ENCODE peak calls at places on chromosomes 7 and 10, in six cellular contexts. One of them, this sample, is unnamed.

GRCh38 chr10:114825513-114826253 is 4.1 kb downstream of the FHIP2A start:
- DNase-seq in hepatocyte: peak; percentile 11
- DNase-seq in RWPE1: no peak
- DNase-seq in stimulated activated CD8-positive, alpha-beta memory T cell treated with anti-CD3 and anti-CD28 coated beads, Interleukin-15, amount 100 ng/mL, for 1 hour: no peak
- DNase-seq in NCI-H2029 treated with DMSO at 0.1 percent for 48 hours: no peak
- DNase-seq in HT1080: peak; percentile 58
- DNase-seq in this sample: no peak

GRCh38 chr7:111903797-111904196 is 302.4 kb downstream of the DOCK4 start:
- DNase-seq in hepatocyte: peak; percentile 49
- DNase-seq in RWPE1: peak; percentile 72
- DNase-seq in stimulated activated CD8-positive, alpha-beta memory T cell treated with anti-CD3 and anti-CD28 coated beads, Interleukin-15, amount 100 ng/mL, for 1 hour: no peak
- DNase-seq in NCI-H2029 treated with DMSO at 0.1 percent for 48 hours: no peak
- DNase-seq in HT1080: peak; percentile 52
- DNase-seq in this sample: no peak

GRCh38 chr10:50551894-50552293 is 71.9 kb downstream of the SGMS1 start:
- DNase-seq in hepatocyte: no peak
- DNase-seq in RWPE1: no peak
- DNase-seq in stimulated activated CD8-positive, alpha-beta memory T cell treated with anti-CD3 and anti-CD28 coated beads, Interleukin-15, amount 100 ng/mL, for 1 hour: no peak
- DNase-seq in NCI-H2029 treated with DMSO at 0.1 percent for 48 hours: no peak
- DNase-seq in HT1080: no peak
- DNase-seq in this sample: no peak

GRCh38 chr10:6361869-6362268 is 159.1 kb downstream of the PFKFB3 start:
- DNase-seq in hepatocyte: no peak
- DNase-seq in RWPE1: no peak
- DNase-seq in stimulated activated CD8-positive, alpha-beta memory T cell treated with anti-CD3 and anti-CD28 coated beads, Interleukin-15, amount 100 ng/mL, for 1 hour: no peak
- DNase-seq in NCI-H2029 treated with DMSO at 0.1 percent for 48 hours: no peak
- DNase-seq in HT1080: no peak
- DNase-seq in this sample: no peak

GRCh38 chr7:28433604-28434254 is 21.4 kb downstream of the CREB5 start:
- DNase-seq in hepatocyte: peak; percentile 67
- DNase-seq in RWPE1: no peak
- DNase-seq in stimulated activated CD8-positive, alpha-beta memory T cell treated with anti-CD3 and anti-CD28 coated beads, Interleukin-15, amount 100 ng/mL, for 1 hour: no peak
- DNase-seq in NCI-H2029 treated with DMSO at 0.1 percent for 48 hours: no peak
- DNase-seq in HT1080: no peak
- DNase-seq in this sample: no peak

GRCh38 chr7:98404840-98405239 is 4.0 kb upstream of the BAIAP2L1 start:
- DNase-seq in hepatocyte: no peak
- DNase-seq in RWPE1: no peak
- DNase-seq in stimulated activated CD8-positive, alpha-beta memory T cell treated with anti-CD3 and anti-CD28 coated beads, Interleukin-15, amount 100 ng/mL, for 1 hour: no peak
- DNase-seq in NCI-H2029 treated with DMSO at 0.1 percent for 48 hours: no peak
- DNase-seq in HT1080: no peak
- DNase-seq in this sample: no peak

GRCh38 chr7:130986271-130986690 is 252.3 kb upstream of the KLF14 start:
- DNase-seq in hepatocyte: no peak
- DNase-seq in RWPE1: no peak
- DNase-seq in stimulated activated CD8-positive, alpha-beta memory T cell treated with anti-CD3 and anti-CD28 coated beads, Interleukin-15, amount 100 ng/mL, for 1 hour: no peak
- DNase-seq in NCI-H2029 treated with DMSO at 0.1 percent for 48 hours: no peak
- DNase-seq in HT1080: no peak
- DNase-seq in this sample: no peak

GRCh38 chr10:14528450-14528849 is 197.7 kb upstream of the FRMD4A start:
- DNase-seq in hepatocyte: no peak
- DNase-seq in RWPE1: no peak
- DNase-seq in stimulated activated CD8-positive, alpha-beta memory T cell treated with anti-CD3 and anti-CD28 coated beads, Interleukin-15, amount 100 ng/mL, for 1 hour: no peak
- DNase-seq in NCI-H2029 treated with DMSO at 0.1 percent for 48 hours: no peak
- DNase-seq in HT1080: no peak
- DNase-seq in this sample: no peak

GRCh38 chr7:144908943-144909556 is 73.2 kb upstream of the TPK1 start:
- DNase-seq in hepatocyte: peak; percentile 4
- DNase-seq in RWPE1: no peak
- DNase-seq in stimulated activated CD8-positive, alpha-beta memory T cell treated with anti-CD3 and anti-CD28 coated beads, Interleukin-15, amount 100 ng/mL, for 1 hour: no peak
- DNase-seq in NCI-H2029 treated with DMSO at 0.1 percent for 48 hours: no peak
- DNase-seq in HT1080: no peak
- DNase-seq in this sample: no peak

GRCh38 chr7:6558837-6559236 is 7.6 kb upstream of the GRID2IP start:
- DNase-seq in hepatocyte: peak; percentile 49
- DNase-seq in RWPE1: peak; percentile 62
- DNase-seq in stimulated activated CD8-positive, alpha-beta memory T cell treated with anti-CD3 and anti-CD28 coated beads, Interleukin-15, amount 100 ng/mL, for 1 hour: no peak
- DNase-seq in NCI-H2029 treated with DMSO at 0.1 percent for 48 hours: peak; percentile 18
- DNase-seq in HT1080: peak; percentile 34
- DNase-seq in this sample: no peak

GRCh38 chr7:104341545-104341944 is 13.1 kb downstream of the LHFPL3 start:
- DNase-seq in hepatocyte: peak; percentile 29
- DNase-seq in RWPE1: no peak
- DNase-seq in stimulated activated CD8-positive, alpha-beta memory T cell treated with anti-CD3 and anti-CD28 coated beads, Interleukin-15, amount 100 ng/mL, for 1 hour: no peak
- DNase-seq in NCI-H2029 treated with DMSO at 0.1 percent for 48 hours: no peak
- DNase-seq in HT1080: peak; percentile 2
- DNase-seq in this sample: no peak

GRCh38 chr10:129615921-129616525 is 149.0 kb downstream of the MGMT start:
- DNase-seq in hepatocyte: no peak
- DNase-seq in RWPE1: no peak
- DNase-seq in stimulated activated CD8-positive, alpha-beta memory T cell treated with anti-CD3 and anti-CD28 coated beads, Interleukin-15, amount 100 ng/mL, for 1 hour: no peak
- DNase-seq in NCI-H2029 treated with DMSO at 0.1 percent for 48 hours: no peak
- DNase-seq in HT1080: no peak
- DNase-seq in this sample: no peak

GRCh38 chr10:22554481-22555182 is 159.7 kb downstream of the PIP4K2A start:
- DNase-seq in hepatocyte: peak; percentile 83
- DNase-seq in RWPE1: no peak
- DNase-seq in stimulated activated CD8-positive, alpha-beta memory T cell treated with anti-CD3 and anti-CD28 coated beads, Interleukin-15, amount 100 ng/mL, for 1 hour: no peak
- DNase-seq in NCI-H2029 treated with DMSO at 0.1 percent for 48 hours: no peak
- DNase-seq in HT1080: no peak
- DNase-seq in this sample: no peak

GRCh38 chr7:53541467-53541866 is 506.0 kb downstream of the POM121L12 start:
- DNase-seq in hepatocyte: no peak
- DNase-seq in RWPE1: no peak
- DNase-seq in stimulated activated CD8-positive, alpha-beta memory T cell treated with anti-CD3 and anti-CD28 coated beads, Interleukin-15, amount 100 ng/mL, for 1 hour: no peak
- DNase-seq in NCI-H2029 treated with DMSO at 0.1 percent for 48 hours: no peak
- DNase-seq in HT1080: no peak
- DNase-seq in this sample: no peak

GRCh38 chr7:140552240-140552679 is 73.0 kb upstream of the MKRN1 start:
- DNase-seq in hepatocyte: no peak
- DNase-seq in RWPE1: no peak
- DNase-seq in stimulated activated CD8-positive, alpha-beta memory T cell treated with anti-CD3 and anti-CD28 coated beads, Interleukin-15, amount 100 ng/mL, for 1 hour: no peak
- DNase-seq in NCI-H2029 treated with DMSO at 0.1 percent for 48 hours: no peak
- DNase-seq in HT1080: no peak
- DNase-seq in this sample: no peak

GRCh38 chr7:33986951-33987948 is 81.9 kb downstream of the BMPER start:
- DNase-seq in hepatocyte: peak; percentile 71
- DNase-seq in RWPE1: peak; percentile 92
- DNase-seq in stimulated activated CD8-positive, alpha-beta memory T cell treated with anti-CD3 and anti-CD28 coated beads, Interleukin-15, amount 100 ng/mL, for 1 hour: no peak
- DNase-seq in NCI-H2029 treated with DMSO at 0.1 percent for 48 hours: no peak
- DNase-seq in HT1080: peak; percentile 100
- DNase-seq in this sample: no peak

GRCh38 chr7:144848078-144848477 is 12.2 kb upstream of the TPK1 start:
- DNase-seq in hepatocyte: no peak
- DNase-seq in RWPE1: no peak
- DNase-seq in stimulated activated CD8-positive, alpha-beta memory T cell treated with anti-CD3 and anti-CD28 coated beads, Interleukin-15, amount 100 ng/mL, for 1 hour: no peak
- DNase-seq in NCI-H2029 treated with DMSO at 0.1 percent for 48 hours: no peak
- DNase-seq in HT1080: no peak
- DNase-seq in this sample: no peak

GRCh38 chr10:29078919-29079318 is 210.0 kb upstream of the LYZL1 start:
- DNase-seq in hepatocyte: no peak
- DNase-seq in RWPE1: no peak
- DNase-seq in stimulated activated CD8-positive, alpha-beta memory T cell treated with anti-CD3 and anti-CD28 coated beads, Interleukin-15, amount 100 ng/mL, for 1 hour: no peak
- DNase-seq in NCI-H2029 treated with DMSO at 0.1 percent for 48 hours: no peak
- DNase-seq in HT1080: no peak
- DNase-seq in this sample: no peak

GRCh38 chr7:151676759-151677158 is 157.1 kb upstream of the RHEB start:
- DNase-seq in hepatocyte: no peak
- DNase-seq in RWPE1: no peak
- DNase-seq in stimulated activated CD8-positive, alpha-beta memory T cell treated with anti-CD3 and anti-CD28 coated beads, Interleukin-15, amount 100 ng/mL, for 1 hour: no peak
- DNase-seq in NCI-H2029 treated with DMSO at 0.1 percent for 48 hours: no peak
- DNase-seq in HT1080: no peak
- DNase-seq in this sample: no peak

GRCh38 chr10:112985701-112986510 is 35.9 kb downstream of the TCF7L2 start:
- DNase-seq in hepatocyte: no peak
- DNase-seq in RWPE1: no peak
- DNase-seq in stimulated activated CD8-positive, alpha-beta memory T cell treated with anti-CD3 and anti-CD28 coated beads, Interleukin-15, amount 100 ng/mL, for 1 hour: no peak
- DNase-seq in NCI-H2029 treated with DMSO at 0.1 percent for 48 hours: no peak
- DNase-seq in HT1080: peak; percentile 85
- DNase-seq in this sample: no peak

GRCh38 chr10:6729071-6729773 is 149.1 kb upstream of the PRKCQ start:
- DNase-seq in hepatocyte: no peak
- DNase-seq in RWPE1: peak; percentile 72
- DNase-seq in stimulated activated CD8-positive, alpha-beta memory T cell treated with anti-CD3 and anti-CD28 coated beads, Interleukin-15, amount 100 ng/mL, for 1 hour: no peak
- DNase-seq in NCI-H2029 treated with DMSO at 0.1 percent for 48 hours: no peak
- DNase-seq in HT1080: peak; percentile 81
- DNase-seq in this sample: no peak

GRCh38 chr10:113142601-113143000 is 192.6 kb downstream of the TCF7L2 start:
- DNase-seq in hepatocyte: peak; percentile 37
- DNase-seq in RWPE1: no peak
- DNase-seq in stimulated activated CD8-positive, alpha-beta memory T cell treated with anti-CD3 and anti-CD28 coated beads, Interleukin-15, amount 100 ng/mL, for 1 hour: no peak
- DNase-seq in NCI-H2029 treated with DMSO at 0.1 percent for 48 hours: no peak
- DNase-seq in HT1080: no peak
- DNase-seq in this sample: no peak

GRCh38 chr7:87218941-87219544 is 489 bp downstream of the TMEM243 start:
- DNase-seq in hepatocyte: peak; percentile 48
- DNase-seq in RWPE1: peak; percentile 65
- DNase-seq in stimulated activated CD8-positive, alpha-beta memory T cell treated with anti-CD3 and anti-CD28 coated beads, Interleukin-15, amount 100 ng/mL, for 1 hour: no peak
- DNase-seq in NCI-H2029 treated with DMSO at 0.1 percent for 48 hours: no peak
- DNase-seq in HT1080: peak; percentile 39
- DNase-seq in this sample: no peak